ENCODE peak calls at places on chromosomes 7 and 10, in seven cellular contexts. W is GM10248, O is stomach, F is GM12865, S is H1, Z is brain microvascular endothelial cell, Y is A549. J is an unnamed sample.
A peak's percentile ranks its signal among the peaks of the same experiment; 100 is the strongest.

GRCh38 chr10:32937824-32938482 is 20.1 kb downstream of the ITGB1 start:
- DNase-seq in O (no peak), F (no peak), S (no peak), Y (no peak), W (no peak), Z (no peak), J (no peak)

GRCh38 chr10:46028584-46029570 is 1.5 kb downstream of the NCOA4 start:
- DNase-seq in Z (peak; percentile 73), Y (peak; percentile 66), S (no peak), O (no peak), F (peak; percentile 76), W (peak; percentile 63), J (no peak)

GRCh38 chr10:5576780-5577472 is 52.2 kb downstream of the CALML3 start:
- DNase-seq in Y (no peak), F (no peak), S (no peak), Z (no peak), W (no peak), O (no peak), J (no peak)

GRCh38 chr10:37479469-37479868 is 354.1 kb downstream of the ANKRD30A start:
- DNase-seq in Y (no peak), F (no peak), O (no peak), W (no peak), S (no peak), Z (no peak), J (no peak)

GRCh38 chr7:135512135-135512887 is 2.4 kb upstream of the CNOT4 start:
- DNase-seq in O (no peak), Z (peak; percentile 51), S (no peak), Y (peak; percentile 69), W (peak; percentile 62), F (peak; percentile 89), J (no peak)

GRCh38 chr7:4820405-4820967 is 41.3 kb downstream of the PAPOLB start:
- DNase-seq in F (no peak), Y (no peak), S (no peak), W (no peak), O (no peak), Z (no peak), J (no peak)

GRCh38 chr10:93580824-93581223 is 14.4 kb downstream of the FFAR4 start:
- DNase-seq in W (no peak), O (no peak), S (no peak), Y (no peak), F (no peak), Z (peak; percentile 55), J (no peak)

GRCh38 chr7:122304604-122304975 is at the start of gene FEZF1:
- DNase-seq in Z (no peak), O (no peak), F (no peak), S (no peak), W (no peak), Y (no peak), J (no peak)

GRCh38 chr7:37211097-37211496 is 237.6 kb downstream of the ELMO1 start:
- DNase-seq in W (no peak), Y (no peak), Z (peak; percentile 6), F (no peak), S (no peak), O (no peak), J (no peak)

GRCh38 chr7:95794917-95795515 is 22.7 kb downstream of the DYNC1I1 start:
- DNase-seq in O (no peak), F (peak; percentile 50), Y (no peak), W (no peak), S (no peak), Z (peak; percentile 33), J (no peak)

GRCh38 chr7:2228921-2229320 is 3.8 kb downstream of the MAD1L1 start:
- DNase-seq in S (no peak), W (no peak), O (no peak), Y (no peak), F (no peak), Z (no peak), J (no peak)

GRCh38 chr10:5658871-5659618 is 7.3 kb downstream of the ASB13 start:
- DNase-seq in F (no peak), Z (no peak), O (no peak), Y (no peak), W (no peak), S (no peak), J (no peak)

GRCh38 chr10:77101416-77101815 is 536.2 kb downstream of the KCNMA1 start:
- DNase-seq in S (no peak), Y (no peak), W (no peak), Z (no peak), F (no peak), O (no peak), J (no peak)

GRCh38 chr10:82680688-82681087 is 805.7 kb downstream of the NRG3 start:
- DNase-seq in F (no peak), Y (no peak), W (no peak), Z (no peak), S (no peak), O (no peak), J (no peak)

GRCh38 chr10:22615819-22616499 is 98.4 kb downstream of the PIP4K2A start:
- DNase-seq in F (peak; percentile 81), S (no peak), O (peak; percentile 68), W (peak; percentile 58), Z (no peak), Y (no peak), J (peak; percentile 36)

GRCh38 chr10:8326702-8327423 is 272.4 kb downstream of the GATA3 start:
- DNase-seq in S (no peak), O (no peak), W (no peak), Z (no peak), F (no peak), Y (no peak), J (no peak)

GRCh38 chr7:158317238-158318205 is 270.1 kb downstream of the PTPRN2 start:
- DNase-seq in O (no peak), S (peak; percentile 41), Y (no peak), W (no peak), Z (no peak), F (no peak), J (no peak)

GRCh38 chr7:41993173-41993867 is 243.7 kb downstream of the GLI3 start:
- DNase-seq in O (no peak), Y (no peak), S (no peak), W (no peak), F (no peak), Z (peak; percentile 57), J (no peak)

GRCh38 chr10:77391605-77392235 is 245.9 kb downstream of the KCNMA1 start:
- DNase-seq in S (peak; percentile 62), F (peak; percentile 65), Y (peak; percentile 74), W (peak; percentile 51), O (peak; percentile 78), Z (peak; percentile 84), J (no peak)

GRCh38 chr7:93620057-93620456 is 45.5 kb upstream of the CALCR start:
- DNase-seq in Z (no peak), Y (no peak), S (no peak), O (no peak), W (no peak), F (no peak), J (no peak)

GRCh38 chr7:36851382-36851781 is 127.1 kb upstream of the AOAH start:
- DNase-seq in W (no peak), S (no peak), O (no peak), Y (no peak), F (no peak), Z (no peak), J (no peak)

GRCh38 chr7:151864081-151864480 is 12.8 kb downstream of the PRKAG2 start:
- DNase-seq in O (no peak), Y (no peak), W (no peak), F (no peak), S (no peak), Z (no peak), J (no peak)

GRCh38 chr10:61899045-61899444 is 2.5 kb upstream of the ARID5B start:
- DNase-seq in Y (no peak), Z (peak; percentile 61), O (no peak), S (no peak), F (peak; percentile 38), W (no peak), J (no peak)

GRCh38 chr10:69459893-69460575 is 8.8 kb downstream of the TSPAN15 start:
- DNase-seq in F (no peak), W (no peak), Y (no peak), Z (no peak), S (no peak), O (peak; percentile 60), J (no peak)

DNA sequence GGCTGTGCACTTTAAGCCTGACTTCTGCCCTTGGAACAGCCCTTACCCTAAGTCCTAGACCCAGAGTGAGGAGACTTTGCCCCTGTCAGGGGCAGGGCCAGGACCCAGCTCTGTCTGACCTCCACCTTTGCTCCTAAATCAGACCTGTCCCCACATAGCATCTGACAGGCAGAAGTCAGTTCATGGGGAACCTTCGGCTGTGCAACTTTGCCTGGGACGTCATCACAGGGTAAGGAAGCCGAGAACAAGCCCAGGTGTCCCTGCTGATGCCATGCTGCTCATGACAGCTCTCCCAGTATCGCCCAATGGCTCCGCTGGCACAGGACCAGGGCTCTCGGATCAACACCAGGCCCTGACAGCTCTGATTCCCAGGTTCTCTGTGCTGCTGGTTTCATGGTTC is 55.4 kb downstream of the TNS3 start:
- DNase-seq in W (no peak), F (no peak), Y (no peak), O (no peak), Z (no peak), S (no peak), J (no peak)
- TF ChIP-seq CTCF in W (no peak), F (no peak), Y (no peak), O (no peak), Z (no peak), S (no peak), J (no peak)

GRCh38 chr10:48681749-48682148 is 2.9 kb upstream of the WDFY4 start:
- DNase-seq in Z (no peak), W (peak; percentile 15), F (peak; percentile 45), O (no peak), S (no peak), Y (no peak), J (no peak)
- TF ChIP-seq CTCF in Z (no peak), W (no peak), F (no peak), O (no peak), S (no peak), Y (no peak), J (no peak)

DNA sequence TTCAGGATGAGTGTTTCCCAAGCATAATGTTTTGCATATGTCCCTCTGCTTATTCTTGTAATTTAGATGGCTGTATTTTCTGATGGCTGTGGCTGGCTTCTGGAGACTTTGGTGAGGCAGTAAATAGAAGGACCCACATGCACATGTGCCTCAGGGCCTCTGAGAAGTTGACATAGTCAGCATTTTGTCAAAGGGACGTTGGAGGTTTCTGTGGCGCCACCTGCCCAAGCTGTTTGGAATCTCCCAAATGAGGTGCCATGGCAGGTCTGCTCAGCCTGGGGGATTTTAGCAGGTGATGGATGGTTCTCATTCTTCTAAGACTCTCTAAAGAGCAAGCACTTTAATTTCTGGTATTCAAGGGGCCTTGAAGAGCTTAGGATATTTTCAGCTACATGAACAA is 29.8 kb downstream of the C10orf120 start:
- DNase-seq in S (no peak), Z (no peak), F (no peak), O (no peak), W (no peak), Y (no peak), J (no peak)
- TF ChIP-seq CTCF in S (peak; percentile 46), Z (no peak), F (no peak), O (no peak), W (no peak), Y (no peak), J (no peak)

DNA sequence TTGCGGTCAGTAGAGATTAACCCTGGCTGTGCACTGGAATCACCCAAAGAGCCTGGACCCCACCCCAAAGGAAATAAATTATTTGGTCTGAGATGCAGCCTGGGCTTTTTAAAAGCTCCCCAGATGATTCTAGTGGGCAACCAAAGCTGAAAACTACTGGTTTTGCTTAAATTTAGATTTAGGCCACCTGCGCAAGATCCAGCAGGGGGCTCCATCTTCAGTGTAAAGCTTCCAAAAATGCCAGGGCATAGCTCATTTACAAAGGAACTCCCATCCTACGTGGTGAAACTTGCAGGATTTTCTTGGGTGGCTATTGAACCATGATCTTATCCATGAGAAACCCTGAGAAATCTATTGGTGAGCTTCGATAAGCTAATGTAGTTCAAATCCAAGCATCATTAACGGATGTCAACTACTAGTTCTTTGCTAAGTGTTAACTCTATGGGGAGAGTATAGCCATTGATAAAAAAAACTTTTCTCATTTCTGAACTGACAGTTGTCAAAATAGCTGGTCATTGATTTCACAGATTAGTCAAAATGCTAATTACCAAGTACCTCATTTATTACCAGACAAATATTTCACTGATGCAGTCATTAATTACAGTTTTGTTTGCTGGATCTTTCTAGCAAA is 315.3 kb downstream of the LHFPL3 start:
- DNase-seq in F (peak; percentile 28), O (no peak), S (peak; percentile 7), Z (peak; percentile 13), W (no peak), Y (peak; percentile 15), J (no peak)
- TF ChIP-seq CTCF in F (peak; percentile 53), O (no peak), S (peak; percentile 19), Z (peak; percentile 80), W (peak; percentile 28), Y (peak; percentile 41), J (no peak)

J was measured in activated B cell treated with CpG ODN at 0.5 μM for 24 hours.